ENCODE peak calls at places on chromosomes 6 and 20, in seven cellular contexts. Q is endothelial cell, K is IMR-90, C is HepG2, J is epithelial cell of esophagus, Z is left ventricle myocardium inferior, X is breast epithelium. I is an unnamed sample.

GRCh38 chr6:30612687-30613248 is 4.3 kb downstream of the PPP1R10 start:
- DNase-seq in Q (no peak), K (peak), C (no peak), J (no peak), Z (no peak), X (no peak), I (no peak)

GRCh38 chr20:50824137-50824536 is 29.3 kb downstream of the BCAS4 start:
- DNase-seq in Q (no peak), K (peak), C (no peak), J (no peak), Z (no peak), X (peak), I (no peak)

GRCh38 chr20:15916623-15917022 is 656.6 kb downstream of the KIF16B start:
- DNase-seq in Q (no peak), K (no peak), C (no peak), J (no peak), Z (no peak), X (no peak), I (no peak)

GRCh38 chr20:5660346-5660745 is 89.9 kb upstream of the SHLD1 start:
- DNase-seq in Q (no peak), K (peak), C (no peak), J (no peak), Z (no peak), X (no peak), I (no peak)

GRCh38 chr6:72783667-72784066 is 161.8 kb downstream of the KCNQ5 start:
- DNase-seq in Q (no peak), K (peak), C (no peak), J (peak), Z (no peak), X (no peak), I (no peak)

GRCh38 chr20:57117296-57117695 is 149.1 kb downstream of the BMP7 start:
- DNase-seq in Q (no peak), K (no peak), C (no peak), J (no peak), Z (no peak), X (no peak), I (no peak)

GRCh38 chr6:29739882-29740261 is 16.6 kb downstream of the HLA-F start:
- DNase-seq in Q (no peak), K (peak), C (no peak), J (no peak), Z (no peak), X (no peak), I (no peak)

GRCh38 chr6:85592044-85592443 is 1.6 kb downstream of the SNX14 start:
- DNase-seq in Q (no peak), K (no peak), C (no peak), J (no peak), Z (no peak), X (no peak), I (no peak)

GRCh38 chr6:148925701-148926100 is 178.9 kb downstream of the UST start:
- DNase-seq in Q (no peak), K (peak), C (no peak), J (no peak), Z (no peak), X (no peak), I (no peak)

GRCh38 chr6:142296975-142297604 is 4.7 kb upstream of the ADGRG6 start:
- DNase-seq in Q (no peak), K (no peak), C (peak), J (no peak), Z (no peak), X (no peak), I (no peak)

GRCh38 chr6:156777866-156778614 is 862 bp downstream of the ARID1B start:
- DNase-seq in Q (peak), K (peak), C (peak), J (peak), Z (peak), X (peak), I (peak)

GRCh38 chr20:48897298-48898044 is 24.0 kb upstream of the ARFGEF2 start:
- DNase-seq in Q (no peak), K (peak), C (no peak), J (peak), Z (no peak), X (no peak), I (no peak)

GRCh38 chr6:163603395-163603794 is 188.9 kb downstream of the QKI start:
- DNase-seq in Q (no peak), K (no peak), C (no peak), J (no peak), Z (no peak), X (no peak), I (no peak)

GRCh38 chr6:110325197-110325596 is 33.0 kb downstream of the METTL24 start:
- DNase-seq in Q (no peak), K (peak), C (peak), J (peak), Z (no peak), X (no peak), I (no peak)

GRCh38 chr20:59063358-59064213 is 21.0 kb upstream of the PRELID3B start:
- DNase-seq in Q (no peak), K (peak), C (no peak), J (peak), Z (peak), X (no peak), I (no peak)

GRCh38 chr20:62733250-62733842 is 24.7 kb downstream of the NTSR1 start:
- DNase-seq in Q (no peak), K (no peak), C (no peak), J (no peak), Z (no peak), X (peak), I (no peak)

GRCh38 chr6:43923376-43924221 is 153.6 kb downstream of the VEGFA start:
- DNase-seq in Q (no peak), K (peak), C (no peak), J (peak), Z (no peak), X (peak), I (no peak)
- TF ChIP-seq CTCF in Q (no peak), K (no peak), C (no peak), J (no peak), Z (no peak), X (no peak), I (no peak)

GRCh38 chr20:47377122-47377722 is 20.7 kb upstream of the ZMYND8 start:
- DNase-seq in Q (no peak), K (no peak), C (no peak), J (peak), Z (no peak), X (no peak), I (no peak)

GRCh38 chr20:47370850-47371782 is 14.6 kb upstream of the ZMYND8 start:
- DNase-seq in Q (no peak), K (no peak), C (peak), J (peak), Z (no peak), X (no peak), I (no peak)

GRCh38 chr20:47368301-47368700 is 11.8 kb upstream of the ZMYND8 start:
- DNase-seq in Q (no peak), K (no peak), C (no peak), J (no peak), Z (no peak), X (no peak), I (no peak)

GRCh38 chr20:47370214-47370613 is 13.7 kb upstream of the ZMYND8 start:
- DNase-seq in Q (no peak), K (no peak), C (no peak), J (no peak), Z (no peak), X (no peak), I (no peak)

DNA sequence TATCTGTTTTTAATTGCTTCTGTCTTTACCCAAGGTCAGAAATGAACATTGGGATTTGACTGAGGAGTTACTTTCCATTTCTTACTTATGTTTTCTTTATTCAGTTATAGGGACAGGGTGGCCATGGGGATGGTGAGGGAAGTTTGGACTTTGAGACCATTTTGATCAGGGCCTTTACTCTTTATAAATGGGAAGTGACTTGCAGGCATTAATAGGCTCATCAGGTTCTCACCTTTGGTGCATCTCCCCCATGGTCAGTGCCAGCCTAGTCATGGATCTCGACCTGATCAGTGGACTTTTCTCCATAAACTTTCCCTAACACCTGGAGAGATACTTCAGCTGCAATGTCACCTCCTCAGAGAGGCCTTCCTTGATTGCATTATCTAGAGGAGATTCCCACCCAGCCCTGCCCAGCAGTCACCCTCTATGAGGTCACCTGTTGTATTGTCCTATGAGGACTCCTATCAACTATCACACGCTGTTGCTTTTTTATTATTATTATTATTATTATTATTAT is 16.8 kb upstream of the ZMYND8 start:
- DNase-seq in Q (no peak), K (no peak), C (no peak), J (no peak), Z (no peak), X (no peak), I (no peak)
- TF ChIP-seq CTCF in Q (no peak), K (no peak), C (no peak), J (no peak), Z (no peak), X (no peak), I (no peak)

GRCh38 chr6:20058912-20059311 is 153.4 kb downstream of the MBOAT1 start:
- DNase-seq in Q (no peak), K (no peak), C (no peak), J (no peak), Z (no peak), X (no peak), I (no peak)

GRCh38 chr6:20056350-20056992 is 155.8 kb downstream of the MBOAT1 start:
- DNase-seq in Q (peak), K (peak), C (peak), J (peak), Z (no peak), X (no peak), I (no peak)

GRCh38 chr6:20061952-20062351 is 150.3 kb downstream of the MBOAT1 start:
- DNase-seq in Q (no peak), K (no peak), C (no peak), J (no peak), Z (no peak), X (no peak), I (no peak)

DNA sequence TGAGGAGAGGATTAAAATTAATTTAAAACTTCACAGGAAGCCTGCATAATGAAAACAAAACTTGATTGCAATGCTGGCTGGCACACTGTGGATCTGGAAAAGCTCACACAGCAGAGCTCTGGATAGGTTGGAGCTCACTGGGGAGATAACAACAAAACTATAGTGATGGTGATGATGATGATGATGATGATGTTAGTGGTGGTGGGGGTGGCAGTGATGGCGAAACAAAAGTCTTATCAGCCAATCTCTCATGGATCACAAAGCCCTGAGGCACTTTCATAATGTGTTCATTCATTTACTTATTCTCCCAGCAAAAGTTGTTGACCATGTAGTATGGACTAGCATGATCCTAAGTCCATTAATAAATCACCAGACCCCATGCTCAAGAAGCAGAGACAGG is 152.0 kb downstream of the MBOAT1 start:
- DNase-seq in Q (no peak), K (no peak), C (no peak), J (no peak), Z (no peak), X (no peak), I (no peak)
- TF ChIP-seq CTCF in Q (no peak), K (no peak), C (no peak), J (no peak), Z (no peak), X (no peak), I (no peak)

GRCh38 chr6:158452191-158452590 is 107.7 kb upstream of the TMEM181 start:
- DNase-seq in Q (no peak), K (no peak), C (no peak), J (peak), Z (no peak), X (no peak), I (no peak)
- TF ChIP-seq CTCF in Q (no peak), K (no peak), C (no peak), J (peak), Z (no peak), X (no peak), I (no peak)

GRCh38 chr6:18387061-18387721 is at the start of gene RNF144B:
- DNase-seq in Q (peak), K (peak), C (peak), J (peak), Z (peak), X (peak), I (peak)
- TF ChIP-seq CTCF in Q (no peak), K (no peak), C (peak), J (no peak), Z (no peak), X (no peak), I (no peak)

GRCh38 chr20:17287998-17288397 is 61.2 kb downstream of the PCSK2 start:
- DNase-seq in Q (no peak), K (no peak), C (no peak), J (no peak), Z (no peak), X (no peak), I (no peak)

GRCh38 chr20:17287503-17287902 is 60.7 kb downstream of the PCSK2 start:
- DNase-seq in Q (no peak), K (no peak), C (no peak), J (no peak), Z (no peak), X (no peak), I (no peak)
- TF ChIP-seq CTCF in Q (peak), K (peak), C (no peak), J (peak), Z (no peak), X (no peak), I (peak)

DNA sequence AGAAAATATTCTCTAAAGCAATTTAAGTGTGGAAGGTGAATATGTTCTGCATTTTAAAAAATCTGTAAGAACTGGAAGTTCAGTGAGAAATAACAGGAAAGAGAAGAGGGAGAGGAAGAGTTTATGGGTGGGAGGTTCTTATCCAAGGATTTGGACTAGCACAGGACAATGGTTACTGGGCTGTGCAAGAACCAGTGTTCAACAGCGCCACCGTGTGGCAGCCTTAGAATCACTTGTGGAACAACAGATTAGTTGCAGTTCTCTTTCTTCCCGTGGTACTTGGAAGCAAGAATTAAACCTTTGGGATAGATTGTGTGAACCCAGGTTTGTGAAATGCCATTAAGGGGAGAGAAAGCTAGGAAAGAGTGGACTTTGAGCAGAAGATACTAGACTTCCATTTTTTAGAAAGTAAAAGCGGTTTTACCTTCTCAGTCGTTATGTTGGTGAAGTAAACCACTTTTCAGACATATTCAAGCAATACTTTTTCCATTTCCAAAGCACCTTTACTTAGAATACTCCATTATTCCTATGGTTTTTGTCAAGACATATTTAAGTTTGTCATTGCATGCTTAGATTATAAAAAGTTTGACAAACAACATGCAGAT is 436.7 kb downstream of the RNF144B start:
- DNase-seq in Q (peak), K (peak), C (peak), J (peak), Z (no peak), X (no peak), I (no peak)
- TF ChIP-seq CTCF in Q (peak), K (no peak), C (peak), J (peak), Z (peak), X (no peak), I (peak)

DNA sequence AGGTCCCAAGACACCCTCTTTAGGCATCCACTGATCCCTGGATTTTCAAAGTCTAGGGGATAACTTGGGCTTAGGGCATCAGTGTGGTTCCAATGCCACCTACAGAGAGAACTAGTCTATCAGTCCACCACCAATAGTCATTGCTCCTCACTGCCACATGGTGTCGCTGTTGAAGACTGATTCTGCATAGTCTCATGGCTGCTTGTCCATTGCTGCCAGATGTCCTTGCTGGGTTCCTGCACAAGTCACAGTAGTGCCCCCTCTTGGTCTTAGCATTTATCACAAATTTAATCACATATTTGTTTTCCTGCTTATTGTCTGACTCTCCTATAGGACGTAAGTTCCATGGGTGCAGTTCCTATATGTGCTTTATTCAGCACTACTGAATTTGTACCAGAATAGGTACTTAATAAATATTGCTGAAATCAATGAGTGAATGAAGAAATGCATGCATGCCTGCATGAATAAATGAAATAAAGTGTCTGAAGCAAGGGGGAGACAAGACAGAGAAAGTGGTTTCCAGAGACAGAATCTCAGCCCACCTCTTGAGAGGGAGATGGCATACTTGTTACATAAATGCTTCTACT is 45.9 kb upstream of the RALY start:
- DNase-seq in Q (peak), K (peak), C (peak), J (peak), Z (no peak), X (no peak), I (no peak)
- TF ChIP-seq CTCF in Q (peak), K (peak), C (peak), J (peak), Z (peak), X (no peak), I (peak)

DNA sequence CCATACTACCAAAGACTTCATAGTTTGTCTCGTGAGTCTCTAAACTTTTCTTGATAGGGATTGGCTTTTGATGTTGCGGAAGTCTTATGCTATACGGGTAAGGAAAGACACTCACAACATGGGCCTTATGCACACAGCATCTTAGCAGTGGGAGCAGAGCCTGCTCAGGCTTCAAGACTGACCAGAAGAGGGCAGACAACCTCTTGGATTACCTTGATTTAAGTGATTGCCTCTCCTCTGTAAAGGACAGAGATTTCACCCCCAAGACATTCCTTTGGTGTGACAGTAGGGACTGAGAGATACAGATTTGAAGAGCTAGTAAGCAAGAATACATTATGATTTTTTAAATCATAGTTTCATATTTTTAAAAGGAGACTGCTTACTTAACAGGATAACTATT is 71.0 kb upstream of the SAMD3 start:
- DNase-seq in Q (peak), K (peak), C (peak), J (peak), Z (no peak), X (no peak), I (no peak)
- TF ChIP-seq CTCF in Q (no peak), K (peak), C (peak), J (peak), Z (peak), X (no peak), I (peak)

DNA sequence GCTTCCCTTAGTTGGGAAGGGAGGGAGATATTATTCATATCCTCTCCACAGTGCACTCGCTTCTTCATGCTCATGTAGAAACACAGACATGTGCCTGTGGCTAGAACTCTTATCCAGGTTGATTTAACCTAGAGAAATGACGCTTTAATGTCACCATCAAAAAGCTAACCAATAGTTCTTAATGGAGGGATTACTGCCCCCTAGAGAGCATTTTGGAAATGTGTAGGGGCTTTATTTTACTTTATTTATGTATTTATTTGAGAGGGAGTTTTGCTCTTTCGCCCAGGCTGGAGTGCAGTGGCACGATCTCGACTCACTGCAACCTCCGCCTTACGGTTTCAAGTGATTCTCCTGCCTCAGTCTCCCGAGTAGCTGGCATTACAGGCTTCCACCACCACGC is 229.6 kb downstream of the SOD2 start:
- DNase-seq in Q (no peak), K (peak), C (no peak), J (no peak), Z (no peak), X (no peak), I (no peak)
- TF ChIP-seq CTCF in Q (peak), K (peak), C (no peak), J (no peak), Z (peak), X (no peak), I (peak)

I was measured in type B pancreatic cell.